ENCODE peak calls at places on chromosomes 5 and 9, in five cellular contexts. One of them, this sample, is unnamed.

GRCh38 chr9:130157079-130157478 is 15.1 kb upstream of the NCS1 start:
- DNase-seq in K562: no peak
- DNase-seq in endothelial cell of umbilical vein: no peak
- DNase-seq in HepG2: no peak
- DNase-seq in A549: no peak
- DNase-seq in this sample: no peak

GRCh38 chr9:123784513-123784912 is 145.4 kb downstream of the DENND1A start:
- DNase-seq in K562: no peak
- DNase-seq in endothelial cell of umbilical vein: no peak
- DNase-seq in HepG2: no peak
- DNase-seq in A549: no peak
- DNase-seq in this sample: no peak

GRCh38 chr5:137206030-137206715 is 293.0 kb downstream of the SPOCK1 start:
- DNase-seq in K562: no peak
- DNase-seq in endothelial cell of umbilical vein: peak; percentile 25
- DNase-seq in HepG2: no peak
- DNase-seq in A549: no peak
- DNase-seq in this sample: no peak

GRCh38 chr5:4230905-4231561 is 635.4 kb downstream of the IRX1 start:
- DNase-seq in K562: no peak
- DNase-seq in endothelial cell of umbilical vein: no peak
- DNase-seq in HepG2: no peak
- DNase-seq in A549: no peak
- DNase-seq in this sample: no peak

GRCh38 chr5:97266576-97266975 is 83.5 kb upstream of the RIOK2 start:
- DNase-seq in K562: no peak
- DNase-seq in endothelial cell of umbilical vein: peak; percentile 35
- DNase-seq in HepG2: no peak
- DNase-seq in A549: no peak
- DNase-seq in this sample: no peak

GRCh38 chr5:31815394-31815793 is 176.5 kb downstream of the PDZD2 start:
- DNase-seq in K562: no peak
- DNase-seq in endothelial cell of umbilical vein: no peak
- DNase-seq in HepG2: no peak
- DNase-seq in A549: no peak
- DNase-seq in this sample: no peak

GRCh38 chr5:136098171-136098570 is 34.5 kb upstream of the SMAD5 start:
- DNase-seq in K562: no peak
- DNase-seq in endothelial cell of umbilical vein: no peak
- DNase-seq in HepG2: no peak
- DNase-seq in A549: no peak
- DNase-seq in this sample: no peak

GRCh38 chr5:169290895-169291294 is 10.0 kb downstream of the SLIT3 start:
- DNase-seq in K562: no peak
- DNase-seq in endothelial cell of umbilical vein: peak; percentile 18
- DNase-seq in HepG2: no peak
- DNase-seq in A549: no peak
- DNase-seq in this sample: no peak

GRCh38 chr9:1005043-1005667 is 28.7 kb downstream of the DMRT3 start:
- DNase-seq in K562: peak; percentile 7
- DNase-seq in endothelial cell of umbilical vein: peak; percentile 52
- DNase-seq in HepG2: peak; percentile 47
- DNase-seq in A549: peak; percentile 25
- DNase-seq in this sample: peak; percentile 91

GRCh38 chr9:136310273-136311030 is 6.6 kb upstream of the CCDC187 start:
- DNase-seq in K562: no peak
- DNase-seq in endothelial cell of umbilical vein: no peak
- DNase-seq in HepG2: no peak
- DNase-seq in A549: no peak
- DNase-seq in this sample: no peak

GRCh38 chr9:110531776-110532175 is 47.8 kb downstream of the SVEP1 start:
- DNase-seq in K562: no peak
- DNase-seq in endothelial cell of umbilical vein: peak; percentile 31
- DNase-seq in HepG2: no peak
- DNase-seq in A549: no peak
- DNase-seq in this sample: no peak

GRCh38 chr9:136050706-136051567 is 44.2 kb downstream of the NACC2 start:
- DNase-seq in K562: no peak
- DNase-seq in endothelial cell of umbilical vein: peak; percentile 18
- DNase-seq in HepG2: peak; percentile 9
- DNase-seq in A549: no peak
- DNase-seq in this sample: peak; percentile 79

GRCh38 chr9:15142903-15143534 is 164.0 kb downstream of the TTC39B start:
- DNase-seq in K562: peak; percentile 48
- DNase-seq in endothelial cell of umbilical vein: peak; percentile 72
- DNase-seq in HepG2: peak; percentile 50
- DNase-seq in A549: peak; percentile 62
- DNase-seq in this sample: peak; percentile 73

GRCh38 chr5:95617057-95617456 is 2.8 kb upstream of the GPR150 start:
- DNase-seq in K562: no peak
- DNase-seq in endothelial cell of umbilical vein: peak; percentile 6
- DNase-seq in HepG2: no peak
- DNase-seq in A549: no peak
- DNase-seq in this sample: no peak

GRCh38 chr9:12774861-12775367 is at the start of gene LURAP1L:
- DNase-seq in K562: no peak
- DNase-seq in endothelial cell of umbilical vein: peak; percentile 73
- DNase-seq in HepG2: peak; percentile 70
- DNase-seq in A549: peak; percentile 58
- DNase-seq in this sample: no peak

GRCh38 chr9:98097836-98098235 is 21.2 kb downstream of the TRIM14 start:
- DNase-seq in K562: no peak
- DNase-seq in endothelial cell of umbilical vein: no peak
- DNase-seq in HepG2: no peak
- DNase-seq in A549: no peak
- DNase-seq in this sample: no peak

GRCh38 chr9:92607088-92607487 is 62.8 kb downstream of the IPPK start:
- DNase-seq in K562: no peak
- DNase-seq in endothelial cell of umbilical vein: peak; percentile 70
- DNase-seq in HepG2: no peak
- DNase-seq in A549: no peak
- DNase-seq in this sample: no peak

GRCh38 chr9:130465383-130466096 is 20.8 kb downstream of the ASS1 start:
- DNase-seq in K562: no peak
- DNase-seq in endothelial cell of umbilical vein: no peak
- DNase-seq in HepG2: no peak
- DNase-seq in A549: no peak
- DNase-seq in this sample: no peak

GRCh38 chr5:18069790-18070189 is 435.5 kb downstream of the TAF11L14 start:
- DNase-seq in K562: no peak
- DNase-seq in endothelial cell of umbilical vein: no peak
- DNase-seq in HepG2: no peak
- DNase-seq in A549: no peak
- DNase-seq in this sample: no peak

GRCh38 chr9:138050472-138051330 is 173.1 kb downstream of the CACNA1B start:
- DNase-seq in K562: no peak
- DNase-seq in endothelial cell of umbilical vein: no peak
- DNase-seq in HepG2: no peak
- DNase-seq in A549: no peak
- DNase-seq in this sample: no peak

GRCh38 chr5:125274211-125274610 is 527.8 kb upstream of the ZNF608 start:
- DNase-seq in K562: no peak
- DNase-seq in endothelial cell of umbilical vein: peak; percentile 45
- DNase-seq in HepG2: no peak
- DNase-seq in A549: no peak
- DNase-seq in this sample: no peak
- TF ChIP-seq MYC in K562: no peak
- TF ChIP-seq MYC in endothelial cell of umbilical vein: no peak
- TF ChIP-seq MYC in HepG2: no peak
- TF ChIP-seq MYC in A549: no peak
- TF ChIP-seq MYC in this sample: no peak

GRCh38 chr5:73434461-73434860 is 14.1 kb downstream of the FOXD1 start:
- DNase-seq in K562: no peak
- DNase-seq in endothelial cell of umbilical vein: no peak
- DNase-seq in HepG2: no peak
- DNase-seq in A549: no peak
- DNase-seq in this sample: no peak
- TF ChIP-seq CTCF in K562: no peak
- TF ChIP-seq CTCF in endothelial cell of umbilical vein: no peak
- TF ChIP-seq CTCF in HepG2: no peak
- TF ChIP-seq CTCF in A549: no peak
- TF ChIP-seq CTCF in this sample: no peak

GRCh38 chr5:178291969-178292825 is 59.6 kb upstream of the PHYKPL start:
- DNase-seq in K562: no peak
- DNase-seq in endothelial cell of umbilical vein: no peak
- DNase-seq in HepG2: no peak
- DNase-seq in A549: no peak
- DNase-seq in this sample: no peak

GRCh38 chr5:178289438-178289837 is 56.8 kb upstream of the PHYKPL start:
- DNase-seq in K562: no peak
- DNase-seq in endothelial cell of umbilical vein: no peak
- DNase-seq in HepG2: no peak
- DNase-seq in A549: no peak
- DNase-seq in this sample: no peak

GRCh38 chr5:178290376-178290775 is 57.8 kb upstream of the PHYKPL start:
- DNase-seq in K562: no peak
- DNase-seq in endothelial cell of umbilical vein: no peak
- DNase-seq in HepG2: no peak
- DNase-seq in A549: no peak
- DNase-seq in this sample: no peak

GRCh38 chr5:178292826-178293205 is 60.2 kb upstream of the PHYKPL start:
- DNase-seq in K562: no peak
- DNase-seq in endothelial cell of umbilical vein: no peak
- DNase-seq in HepG2: no peak
- DNase-seq in A549: no peak
- DNase-seq in this sample: no peak

DNA sequence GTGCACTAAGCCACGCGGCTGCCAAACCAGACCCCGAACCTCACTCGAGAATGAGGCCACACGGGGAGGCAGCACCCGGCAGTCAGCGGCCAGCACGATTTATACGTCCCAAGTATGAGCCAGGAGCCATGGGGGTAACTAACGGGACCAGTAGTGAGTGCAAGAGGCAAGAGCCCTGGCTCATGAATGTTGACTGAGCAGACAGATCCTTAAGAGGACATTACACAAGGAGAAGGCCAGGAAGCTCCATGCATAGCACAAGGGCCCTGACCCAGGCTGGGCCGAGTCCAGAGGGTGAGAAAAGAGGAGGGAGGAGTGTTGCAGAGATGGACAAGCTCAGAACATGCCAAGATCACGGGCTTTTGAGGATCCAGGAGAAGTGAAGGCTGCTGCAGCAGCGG is 58.6 kb upstream of the PHYKPL start:
- DNase-seq in K562: no peak
- DNase-seq in endothelial cell of umbilical vein: no peak
- DNase-seq in HepG2: no peak
- DNase-seq in A549: no peak
- DNase-seq in this sample: no peak
- TF ChIP-seq MAX in K562: no peak
- TF ChIP-seq MAX in endothelial cell of umbilical vein: no peak
- TF ChIP-seq MAX in HepG2: no peak
- TF ChIP-seq MAX in A549: no peak
- TF ChIP-seq MAX in this sample: no peak

GRCh38 chr5:171270136-171270535 is 38.9 kb upstream of the TLX3 start:
- DNase-seq in K562: no peak
- DNase-seq in endothelial cell of umbilical vein: no peak
- DNase-seq in HepG2: no peak
- DNase-seq in A549: no peak
- DNase-seq in this sample: no peak

GRCh38 chr5:171275822-171276544 is 33.1 kb upstream of the TLX3 start:
- DNase-seq in K562: no peak
- DNase-seq in endothelial cell of umbilical vein: no peak
- DNase-seq in HepG2: no peak
- DNase-seq in A549: no peak
- DNase-seq in this sample: no peak

GRCh38 chr5:171269717-171270116 is 39.3 kb upstream of the TLX3 start:
- DNase-seq in K562: no peak
- DNase-seq in endothelial cell of umbilical vein: no peak
- DNase-seq in HepG2: no peak
- DNase-seq in A549: no peak
- DNase-seq in this sample: no peak

GRCh38 chr5:171271798-171272197 is 37.2 kb upstream of the TLX3 start:
- DNase-seq in K562: no peak
- DNase-seq in endothelial cell of umbilical vein: no peak
- DNase-seq in HepG2: no peak
- DNase-seq in A549: no peak
- DNase-seq in this sample: no peak

GRCh38 chr5:171272996-171273970 is 35.8 kb upstream of the TLX3 start:
- DNase-seq in K562: peak; percentile 15
- DNase-seq in endothelial cell of umbilical vein: peak; percentile 12
- DNase-seq in HepG2: peak; percentile 25
- DNase-seq in A549: no peak
- DNase-seq in this sample: peak; percentile 45
- TF ChIP-seq MYC in K562: no peak
- TF ChIP-seq MYC in endothelial cell of umbilical vein: no peak
- TF ChIP-seq MYC in HepG2: no peak
- TF ChIP-seq MYC in A549: no peak
- TF ChIP-seq MYC in this sample: no peak

This sample was measured in NB4.